ENCODE peak calls at places on chromosomes 11 and 22, in four cellular contexts. One of them, this sample, is unnamed.

GRCh38 chr11:109422755-109423113 is 744 bp downstream of the C11orf87 start:
- DNase-seq in NCI-H460: no peak
- DNase-seq in amygdala: no peak
- DNase-seq in Caco-2: no peak
- DNase-seq in this sample: no peak

GRCh38 chr22:34975721-34976120 is 90.2 kb upstream of the ISX start:
- DNase-seq in Caco-2: no peak
- DNase-seq in NCI-H460: no peak
- DNase-seq in amygdala: no peak
- DNase-seq in this sample: no peak

GRCh38 chr11:120052196-120052775 is 85.6 kb downstream of the TRIM29 start:
- DNase-seq in amygdala: no peak
- DNase-seq in NCI-H460: no peak
- DNase-seq in Caco-2: no peak
- DNase-seq in this sample: no peak

GRCh38 chr11:35257287-35257686 is 118.3 kb downstream of the CD44 start:
- DNase-seq in amygdala: no peak
- DNase-seq in Caco-2: no peak
- DNase-seq in NCI-H460: no peak
- DNase-seq in this sample: no peak

GRCh38 chr11:1103401-1104360 is 29.0 kb downstream of the MUC2 start:
- DNase-seq in NCI-H460: no peak
- DNase-seq in amygdala: no peak
- DNase-seq in Caco-2: no peak
- DNase-seq in this sample: no peak

GRCh38 chr22:37189011-37189466 is 992 bp upstream of the C1QTNF6 start:
- DNase-seq in amygdala: no peak
- DNase-seq in NCI-H460: no peak
- DNase-seq in Caco-2: no peak
- DNase-seq in this sample: no peak

GRCh38 chr11:2746401-2747230 is 46.8 kb upstream of the KCNQ1OT1 start:
- DNase-seq in amygdala: no peak
- DNase-seq in NCI-H460: no peak
- DNase-seq in Caco-2: no peak
- DNase-seq in this sample: no peak

GRCh38 chr11:64100345-64100744 is 64.6 kb downstream of the FLRT1 start:
- DNase-seq in NCI-H460: no peak
- DNase-seq in Caco-2: peak; percentile 21
- DNase-seq in amygdala: no peak
- DNase-seq in this sample: no peak

GRCh38 chr11:34890812-34891211 is 25.4 kb downstream of the APIP start:
- DNase-seq in amygdala: no peak
- DNase-seq in NCI-H460: peak; percentile 62
- DNase-seq in Caco-2: peak; percentile 27
- DNase-seq in this sample: no peak

GRCh38 chr22:29306830-29307657 is 594 bp downstream of the GAS2L1 start:
- DNase-seq in Caco-2: peak; percentile 91
- DNase-seq in NCI-H460: peak; percentile 61
- DNase-seq in amygdala: peak; percentile 57
- DNase-seq in this sample: no peak

GRCh38 chr11:100684101-100685065 is 2.7 kb upstream of the ARHGAP42 start:
- DNase-seq in amygdala: no peak
- DNase-seq in NCI-H460: no peak
- DNase-seq in Caco-2: no peak
- DNase-seq in this sample: no peak

GRCh38 chr22:45302047-45302446 is 7.7 kb upstream of the FAM118A start:
- DNase-seq in Caco-2: no peak
- DNase-seq in amygdala: no peak
- DNase-seq in NCI-H460: peak; percentile 28
- DNase-seq in this sample: no peak

This sample was measured in DMS 273 treated with DMSO at 0.1 percent for 48 hours.